ENCODE peak calls at places on chromosomes 7 and 10, in five cellular contexts. One of them, this sample, is unnamed.
A peak's percentile ranks its signal among the peaks of the same experiment; 100 is the strongest.

GRCh38 chr10:14803827-14804226 is 29.1 kb upstream of the FAM107B start:
- DNase-seq in IMR-90: no peak
- DNase-seq in GM23248: no peak
- DNase-seq in MM.1S: no peak
- DNase-seq in fibroblast of lung: no peak
- DNase-seq in this sample: no peak

GRCh38 chr7:19060870-19061269 is 56.6 kb downstream of the TWIST1 start:
- DNase-seq in fibroblast of lung: peak; percentile 11
- DNase-seq in MM.1S: no peak
- DNase-seq in IMR-90: peak; percentile 6
- DNase-seq in GM23248: peak; percentile 75
- DNase-seq in this sample: peak; percentile 5

GRCh38 chr10:83917519-83918506 is 221.5 kb upstream of the GHITM start:
- DNase-seq in GM23248: no peak
- DNase-seq in fibroblast of lung: no peak
- DNase-seq in IMR-90: no peak
- DNase-seq in MM.1S: peak; percentile 31
- DNase-seq in this sample: no peak

GRCh38 chr10:33129181-33129928 is 171.3 kb upstream of the ITGB1 start:
- DNase-seq in fibroblast of lung: peak; percentile 100
- DNase-seq in GM23248: peak; percentile 98
- DNase-seq in IMR-90: peak; percentile 95
- DNase-seq in MM.1S: no peak
- DNase-seq in this sample: peak; percentile 99

GRCh38 chr10:59465089-59465488 is 102.7 kb upstream of the FAM13C start:
- DNase-seq in IMR-90: peak; percentile 53
- DNase-seq in MM.1S: no peak
- DNase-seq in GM23248: peak; percentile 53
- DNase-seq in fibroblast of lung: peak; percentile 65
- DNase-seq in this sample: peak; percentile 57

GRCh38 chr10:69215405-69216176 is 4.5 kb upstream of the HKDC1 start:
- DNase-seq in GM23248: no peak
- DNase-seq in MM.1S: peak; percentile 47
- DNase-seq in fibroblast of lung: peak; percentile 6
- DNase-seq in IMR-90: no peak
- DNase-seq in this sample: no peak

GRCh38 chr10:74029943-74030342 is 32.0 kb downstream of the VCL start:
- DNase-seq in MM.1S: no peak
- DNase-seq in fibroblast of lung: no peak
- DNase-seq in GM23248: no peak
- DNase-seq in IMR-90: no peak
- DNase-seq in this sample: no peak

GRCh38 chr10:77444041-77444440 is 193.6 kb downstream of the KCNMA1 start:
- DNase-seq in MM.1S: no peak
- DNase-seq in fibroblast of lung: no peak
- DNase-seq in GM23248: no peak
- DNase-seq in IMR-90: no peak
- DNase-seq in this sample: no peak

GRCh38 chr7:138945169-138945568 is 36.0 kb downstream of the KIAA1549 start:
- DNase-seq in GM23248: no peak
- DNase-seq in IMR-90: no peak
- DNase-seq in MM.1S: no peak
- DNase-seq in fibroblast of lung: no peak
- DNase-seq in this sample: no peak

GRCh38 chr7:148708026-148708685 is 9.5 kb downstream of the CUL1 start:
- DNase-seq in fibroblast of lung: no peak
- DNase-seq in IMR-90: no peak
- DNase-seq in MM.1S: peak; percentile 55
- DNase-seq in GM23248: no peak
- DNase-seq in this sample: no peak

GRCh38 chr10:101297901-101298451 is 56.0 kb upstream of the BTRC start:
- DNase-seq in GM23248: peak; percentile 67
- DNase-seq in IMR-90: peak; percentile 39
- DNase-seq in fibroblast of lung: peak; percentile 27
- DNase-seq in MM.1S: peak; percentile 55
- DNase-seq in this sample: peak; percentile 8

GRCh38 chr10:95246582-95247051 is 44.2 kb downstream of the PDLIM1 start:
- DNase-seq in fibroblast of lung: peak; percentile 70
- DNase-seq in IMR-90: peak; percentile 81
- DNase-seq in GM23248: peak; percentile 88
- DNase-seq in MM.1S: peak; percentile 70
- DNase-seq in this sample: peak; percentile 56

GRCh38 chr10:78035025-78035424 is 1.4 kb downstream of the RPS24 start:
- DNase-seq in IMR-90: peak; percentile 28
- DNase-seq in GM23248: peak; percentile 39
- DNase-seq in fibroblast of lung: peak; percentile 28
- DNase-seq in MM.1S: no peak
- DNase-seq in this sample: no peak

GRCh38 chr7:20408467-20408826 is 77.7 kb downstream of the ITGB8 start:
- DNase-seq in fibroblast of lung: peak; percentile 61
- DNase-seq in GM23248: peak; percentile 62
- DNase-seq in IMR-90: peak; percentile 19
- DNase-seq in MM.1S: no peak
- DNase-seq in this sample: peak; percentile 55

GRCh38 chr10:125448596-125448995 is 234.4 kb downstream of the TEX36 start:
- DNase-seq in MM.1S: no peak
- DNase-seq in IMR-90: peak; percentile 4
- DNase-seq in fibroblast of lung: no peak
- DNase-seq in GM23248: peak; percentile 39
- DNase-seq in this sample: no peak

GRCh38 chr10:78948616-78949015 is 120.2 kb upstream of the ZMIZ1 start:
- DNase-seq in fibroblast of lung: no peak
- DNase-seq in IMR-90: no peak
- DNase-seq in GM23248: no peak
- DNase-seq in MM.1S: no peak
- DNase-seq in this sample: no peak

GRCh38 chr7:22001345-22002004 is 55.8 kb upstream of the CDCA7L start:
- DNase-seq in MM.1S: peak; percentile 64
- DNase-seq in IMR-90: peak; percentile 80
- DNase-seq in fibroblast of lung: peak; percentile 80
- DNase-seq in GM23248: peak; percentile 92
- DNase-seq in this sample: peak; percentile 80

GRCh38 chr10:54060572-54060971 is 740.5 kb downstream of the PCDH15 start:
- DNase-seq in GM23248: no peak
- DNase-seq in fibroblast of lung: no peak
- DNase-seq in IMR-90: no peak
- DNase-seq in MM.1S: no peak
- DNase-seq in this sample: no peak

GRCh38 chr7:108454674-108455523 is 1.3 kb downstream of the NRCAM start:
- DNase-seq in MM.1S: no peak
- DNase-seq in fibroblast of lung: peak; percentile 54
- DNase-seq in GM23248: peak; percentile 48
- DNase-seq in IMR-90: no peak
- DNase-seq in this sample: peak; percentile 42

GRCh38 chr10:43665054-43665453 is 16.4 kb upstream of the ZNF32 start:
- DNase-seq in fibroblast of lung: no peak
- DNase-seq in GM23248: peak; percentile 45
- DNase-seq in IMR-90: peak; percentile 20
- DNase-seq in MM.1S: no peak
- DNase-seq in this sample: no peak

GRCh38 chr7:46291064-46291463 is 370.0 kb upstream of the IGFBP3 start:
- DNase-seq in fibroblast of lung: peak; percentile 75
- DNase-seq in IMR-90: peak; percentile 54
- DNase-seq in MM.1S: no peak
- DNase-seq in GM23248: peak; percentile 95
- DNase-seq in this sample: peak; percentile 59

GRCh38 chr10:4670737-4671136 is 155.3 kb upstream of the AKR1E2 start:
- DNase-seq in IMR-90: peak; percentile 41
- DNase-seq in GM23248: peak; percentile 80
- DNase-seq in fibroblast of lung: peak; percentile 92
- DNase-seq in MM.1S: no peak
- DNase-seq in this sample: peak; percentile 91

GRCh38 chr10:73478636-73479035 is 17.2 kb downstream of the PPP3CB start:
- DNase-seq in fibroblast of lung: no peak
- DNase-seq in MM.1S: no peak
- DNase-seq in GM23248: no peak
- DNase-seq in IMR-90: no peak
- DNase-seq in this sample: no peak

GRCh38 chr10:104049497-104050250 is 36.0 kb downstream of the COL17A1 start:
- DNase-seq in fibroblast of lung: peak; percentile 75
- DNase-seq in GM23248: peak; percentile 85
- DNase-seq in MM.1S: no peak
- DNase-seq in IMR-90: peak; percentile 49
- DNase-seq in this sample: peak; percentile 69

GRCh38 chr10:79047875-79048638 is 20.7 kb upstream of the ZMIZ1 start:
- DNase-seq in GM23248: no peak
- DNase-seq in IMR-90: no peak
- DNase-seq in fibroblast of lung: no peak
- DNase-seq in MM.1S: peak; percentile 31
- DNase-seq in this sample: no peak

GRCh38 chr10:74923556-74923955 is 97.2 kb downstream of the KAT6B start:
- DNase-seq in GM23248: peak; percentile 32
- DNase-seq in fibroblast of lung: no peak
- DNase-seq in IMR-90: no peak
- DNase-seq in MM.1S: no peak
- DNase-seq in this sample: no peak

GRCh38 chr10:33032354-33033254 is 74.6 kb upstream of the ITGB1 start:
- DNase-seq in fibroblast of lung: peak; percentile 88
- DNase-seq in GM23248: peak; percentile 83
- DNase-seq in MM.1S: no peak
- DNase-seq in IMR-90: peak; percentile 79
- DNase-seq in this sample: peak; percentile 86

GRCh38 chr10:102090772-102091171 is 25.6 kb downstream of the HPS6 start:
- DNase-seq in fibroblast of lung: peak; percentile 9
- DNase-seq in IMR-90: peak; percentile 56
- DNase-seq in MM.1S: no peak
- DNase-seq in GM23248: no peak
- DNase-seq in this sample: no peak

GRCh38 chr7:13159467-13160184 is 472.2 kb downstream of the ARL4A start:
- DNase-seq in IMR-90: no peak
- DNase-seq in GM23248: no peak
- DNase-seq in MM.1S: peak; percentile 63
- DNase-seq in fibroblast of lung: no peak
- DNase-seq in this sample: no peak

GRCh38 chr7:94182066-94182465 is 177.9 kb upstream of the BET1 start:
- DNase-seq in IMR-90: peak; percentile 98
- DNase-seq in fibroblast of lung: peak; percentile 92
- DNase-seq in GM23248: peak; percentile 93
- DNase-seq in MM.1S: no peak
- DNase-seq in this sample: peak; percentile 90

GRCh38 chr7:42409296-42409695 is 172.3 kb upstream of the GLI3 start:
- DNase-seq in GM23248: no peak
- DNase-seq in IMR-90: no peak
- DNase-seq in MM.1S: no peak
- DNase-seq in fibroblast of lung: no peak
- DNase-seq in this sample: no peak

GRCh38 chr10:112446055-112446854 is 459 bp downstream of the ZDHHC6 start:
- DNase-seq in GM23248: peak; percentile 70
- DNase-seq in IMR-90: peak; percentile 23
- DNase-seq in MM.1S: no peak
- DNase-seq in fibroblast of lung: peak; percentile 37
- DNase-seq in this sample: peak; percentile 13

DNA sequence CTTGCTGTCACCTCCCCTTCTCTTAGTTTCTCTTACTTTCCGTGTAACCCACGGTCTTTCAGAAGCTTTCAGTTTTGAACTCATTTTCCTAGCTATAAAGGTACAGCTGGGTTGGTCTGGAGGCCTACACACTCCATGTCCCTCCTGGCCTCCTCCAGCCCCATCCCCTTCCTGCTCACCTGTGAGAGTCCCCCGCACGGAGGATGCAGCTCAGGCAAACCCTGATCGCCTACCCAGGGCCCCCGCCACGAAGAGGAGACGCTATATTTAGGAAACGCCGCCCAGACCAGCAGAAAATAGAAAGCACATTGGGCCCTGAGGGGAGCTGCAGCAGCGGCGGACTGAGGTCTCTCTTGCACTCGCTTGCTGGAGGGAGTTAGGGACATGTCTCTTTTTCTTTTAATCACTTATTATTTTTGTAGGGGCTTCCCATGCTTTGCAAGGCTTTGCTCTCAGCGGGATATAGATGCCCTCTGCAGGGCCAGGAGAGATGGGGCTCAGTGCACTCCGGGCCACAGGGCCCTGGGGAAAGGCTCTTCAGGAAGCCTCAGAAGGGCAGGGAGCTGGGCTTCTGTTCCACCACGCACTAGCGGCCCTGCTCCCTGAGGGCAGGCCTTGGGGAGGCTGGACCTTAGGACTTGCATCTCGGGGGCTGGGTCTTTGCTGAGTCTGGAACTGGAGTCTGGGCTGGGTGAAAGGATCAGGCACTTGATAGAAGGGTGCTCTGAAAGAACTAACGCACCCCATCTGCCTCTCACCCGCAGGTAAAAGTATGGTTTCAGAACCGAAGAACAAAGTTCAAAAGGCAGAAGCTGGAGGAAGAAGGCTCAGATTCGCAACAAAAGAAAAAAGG is 5.0 kb downstream of the EMX2 start:
- DNase-seq in IMR-90: no peak
- DNase-seq in fibroblast of lung: no peak
- DNase-seq in GM23248: peak; percentile 71
- DNase-seq in MM.1S: no peak
- DNase-seq in this sample: no peak
- H3K9ac ChIP-seq in IMR-90: no peak overlapping the region
- H3K9ac ChIP-seq in fibroblast of lung: no peak overlapping the region
- H3K9ac ChIP-seq in GM23248: peak overlapping the region; percentile 98
- H3K9ac ChIP-seq in MM.1S: no peak overlapping the region
- H3K9ac ChIP-seq in this sample: peak overlapping the region; percentile 70

GRCh38 chr10:61839911-61840310 is 61.6 kb upstream of the ARID5B start:
- DNase-seq in MM.1S: no peak
- DNase-seq in GM23248: no peak
- DNase-seq in IMR-90: no peak
- DNase-seq in fibroblast of lung: no peak
- DNase-seq in this sample: no peak
- H2AFZ ChIP-seq in MM.1S: no peak overlapping the region
- H2AFZ ChIP-seq in GM23248: no peak overlapping the region
- H2AFZ ChIP-seq in IMR-90: no peak overlapping the region
- H2AFZ ChIP-seq in fibroblast of lung: no peak overlapping the region
- H2AFZ ChIP-seq in this sample: no peak overlapping the region

GRCh38 chr7:36208406-36208805 is 55.4 kb downstream of the EEPD1 start:
- DNase-seq in IMR-90: peak; percentile 41
- DNase-seq in GM23248: peak; percentile 49
- DNase-seq in MM.1S: no peak
- DNase-seq in fibroblast of lung: peak; percentile 54
- DNase-seq in this sample: no peak
- H3K27ac ChIP-seq in IMR-90: peak overlapping the region; percentile 99
- H3K27ac ChIP-seq in GM23248: peak overlapping the region; percentile 47
- H3K27ac ChIP-seq in MM.1S: no peak overlapping the region
- H3K27ac ChIP-seq in fibroblast of lung: no peak overlapping the region
- H3K27ac ChIP-seq in this sample: peak overlapping the region; percentile 93

GRCh38 chr7:28529755-28530154 is 117.4 kb downstream of the CREB5 start:
- DNase-seq in IMR-90: no peak
- DNase-seq in MM.1S: no peak
- DNase-seq in fibroblast of lung: no peak
- DNase-seq in GM23248: no peak
- DNase-seq in this sample: no peak
- H3K9ac ChIP-seq in IMR-90: no peak overlapping the region
- H3K9ac ChIP-seq in MM.1S: no peak overlapping the region
- H3K9ac ChIP-seq in fibroblast of lung: no peak overlapping the region
- H3K9ac ChIP-seq in GM23248: no peak overlapping the region
- H3K9ac ChIP-seq in this sample: no peak overlapping the region

GRCh38 chr10:62560207-62560819 is 186.1 kb downstream of the ZNF365 start:
- DNase-seq in MM.1S: no peak
- DNase-seq in fibroblast of lung: peak; percentile 80
- DNase-seq in GM23248: peak; percentile 87
- DNase-seq in IMR-90: peak; percentile 79
- DNase-seq in this sample: peak; percentile 76
- H2AFZ ChIP-seq in MM.1S: no peak overlapping the region
- H2AFZ ChIP-seq in fibroblast of lung: no peak overlapping the region
- H2AFZ ChIP-seq in GM23248: peak overlapping the region; percentile 44
- H2AFZ ChIP-seq in IMR-90: peak overlapping the region; percentile 37
- H2AFZ ChIP-seq in this sample: no peak overlapping the region

GRCh38 chr7:43680736-43681135 is 48.6 kb downstream of the COA1 start:
- DNase-seq in fibroblast of lung: no peak
- DNase-seq in GM23248: no peak
- DNase-seq in MM.1S: no peak
- DNase-seq in IMR-90: no peak
- DNase-seq in this sample: no peak
- H3K27ac ChIP-seq in fibroblast of lung: no peak overlapping the region
- H3K27ac ChIP-seq in GM23248: no peak overlapping the region
- H3K27ac ChIP-seq in MM.1S: no peak overlapping the region
- H3K27ac ChIP-seq in IMR-90: no peak overlapping the region
- H3K27ac ChIP-seq in this sample: no peak overlapping the region